ENCODE peak calls at places on chromosomes 16 and 17, in five cellular contexts. One of them, this sample, is unnamed.

GRCh38 chr17:68424861-68425260 is 32.4 kb downstream of the WIPI1 start:
- DNase-seq in body of pancreas: no peak
- DNase-seq in neural crest cell: no peak
- DNase-seq in GM12864: no peak
- DNase-seq in GM12878: no peak
- DNase-seq in this sample: no peak

GRCh38 chr17:62085511-62086408 is 20.7 kb upstream of the MED13 start:
- DNase-seq in body of pancreas: no peak
- DNase-seq in neural crest cell: no peak
- DNase-seq in GM12864: no peak
- DNase-seq in GM12878: no peak
- DNase-seq in this sample: no peak

GRCh38 chr16:53346-54236 is at the start of the genes POLR3K and SNRNP25:
- DNase-seq in body of pancreas: peak; percentile 100
- DNase-seq in neural crest cell: peak; percentile 95
- DNase-seq in GM12864: peak; percentile 93
- DNase-seq in GM12878: peak; percentile 84
- DNase-seq in this sample: peak; percentile 99

GRCh38 chr16:3716831-3717234 is 491 bp downstream of the TRAP1 start:
- DNase-seq in body of pancreas: peak; percentile 32
- DNase-seq in neural crest cell: no peak
- DNase-seq in GM12864: no peak
- DNase-seq in GM12878: no peak
- DNase-seq in this sample: peak; percentile 51

GRCh38 chr17:36546418-36547093 is 1.8 kb downstream of the GGNBP2 start:
- DNase-seq in body of pancreas: no peak
- DNase-seq in neural crest cell: no peak
- DNase-seq in GM12864: no peak
- DNase-seq in GM12878: no peak
- DNase-seq in this sample: no peak

GRCh38 chr17:76511562-76512365 is 10.5 kb upstream of the RHBDF2 start:
- DNase-seq in body of pancreas: no peak
- DNase-seq in neural crest cell: no peak
- DNase-seq in GM12864: no peak
- DNase-seq in GM12878: no peak
- DNase-seq in this sample: no peak

GRCh38 chr17:82205720-82206508 is 6.7 kb downstream of the CCDC57 start:
- DNase-seq in body of pancreas: peak; percentile 82
- DNase-seq in neural crest cell: peak; percentile 69
- DNase-seq in GM12864: peak; percentile 74
- DNase-seq in GM12878: no peak
- DNase-seq in this sample: peak; percentile 88

GRCh38 chr17:58250344-58251011 is 12.1 kb downstream of the LPO start:
- DNase-seq in body of pancreas: no peak
- DNase-seq in neural crest cell: no peak
- DNase-seq in GM12864: no peak
- DNase-seq in GM12878: no peak
- DNase-seq in this sample: no peak

GRCh38 chr17:59139939-59140338 is 15.0 kb downstream of the SKA2 start:
- DNase-seq in body of pancreas: no peak
- DNase-seq in neural crest cell: no peak
- DNase-seq in GM12864: no peak
- DNase-seq in GM12878: no peak
- DNase-seq in this sample: no peak

GRCh38 chr16:46894011-46894672 is 10.0 kb downstream of the GPT2 start:
- DNase-seq in body of pancreas: peak; percentile 79
- DNase-seq in neural crest cell: no peak
- DNase-seq in GM12864: no peak
- DNase-seq in GM12878: no peak
- DNase-seq in this sample: no peak

GRCh38 chr16:11356573-11357331 is 11.5 kb downstream of the RMI2 start:
- DNase-seq in body of pancreas: peak; percentile 71
- DNase-seq in neural crest cell: peak; percentile 54
- DNase-seq in GM12864: no peak
- DNase-seq in GM12878: no peak
- DNase-seq in this sample: peak; percentile 75

GRCh38 chr17:19486351-19487008 is 47.2 kb upstream of the SLC47A1 start:
- DNase-seq in body of pancreas: no peak
- DNase-seq in neural crest cell: no peak
- DNase-seq in GM12864: no peak
- DNase-seq in GM12878: no peak
- DNase-seq in this sample: no peak

GRCh38 chr16:77599793-77600415 is 122.4 kb upstream of the NUDT7 start:
- DNase-seq in body of pancreas: no peak
- DNase-seq in neural crest cell: peak; percentile 28
- DNase-seq in GM12864: no peak
- DNase-seq in GM12878: no peak
- DNase-seq in this sample: peak; percentile 67

GRCh38 chr17:73786286-73786743 is 142.1 kb upstream of the SDK2 start:
- DNase-seq in body of pancreas: no peak
- DNase-seq in neural crest cell: peak; percentile 19
- DNase-seq in GM12864: no peak
- DNase-seq in GM12878: no peak
- DNase-seq in this sample: peak; percentile 61

GRCh38 chr17:40466298-40466971 is 23.2 kb downstream of the IGFBP4 start:
- DNase-seq in body of pancreas: no peak
- DNase-seq in neural crest cell: no peak
- DNase-seq in GM12864: no peak
- DNase-seq in GM12878: no peak
- DNase-seq in this sample: no peak

GRCh38 chr16:71344315-71344905 is 14.1 kb upstream of the CALB2 start:
- DNase-seq in body of pancreas: no peak
- DNase-seq in neural crest cell: no peak
- DNase-seq in GM12864: no peak
- DNase-seq in GM12878: no peak
- DNase-seq in this sample: no peak

GRCh38 chr17:34299918-34300600 is 14.5 kb downstream of the CCL11 start:
- DNase-seq in body of pancreas: no peak
- DNase-seq in neural crest cell: no peak
- DNase-seq in GM12864: no peak
- DNase-seq in GM12878: no peak
- DNase-seq in this sample: no peak

GRCh38 chr16:75764154-75764768 is 38.0 kb upstream of the CPHXL start:
- DNase-seq in body of pancreas: peak; percentile 73
- DNase-seq in neural crest cell: peak; percentile 47
- DNase-seq in GM12864: peak; percentile 72
- DNase-seq in GM12878: peak; percentile 53
- DNase-seq in this sample: peak; percentile 40

GRCh38 chr17:82065638-82066303 is at the start of gene DUS1L:
- DNase-seq in body of pancreas: peak; percentile 67
- DNase-seq in neural crest cell: peak; percentile 59
- DNase-seq in GM12864: peak; percentile 16
- DNase-seq in GM12878: no peak
- DNase-seq in this sample: peak; percentile 83

GRCh38 chr16:84766978-84767773 is 52.6 kb upstream of the CRISPLD2 start:
- DNase-seq in body of pancreas: no peak
- DNase-seq in neural crest cell: no peak
- DNase-seq in GM12864: no peak
- DNase-seq in GM12878: no peak
- DNase-seq in this sample: no peak

GRCh38 chr17:62692721-62693431 is 65.4 kb downstream of the MRC2 start:
- DNase-seq in body of pancreas: no peak
- DNase-seq in neural crest cell: no peak
- DNase-seq in GM12864: no peak
- DNase-seq in GM12878: no peak
- DNase-seq in this sample: peak; percentile 52

DNA sequence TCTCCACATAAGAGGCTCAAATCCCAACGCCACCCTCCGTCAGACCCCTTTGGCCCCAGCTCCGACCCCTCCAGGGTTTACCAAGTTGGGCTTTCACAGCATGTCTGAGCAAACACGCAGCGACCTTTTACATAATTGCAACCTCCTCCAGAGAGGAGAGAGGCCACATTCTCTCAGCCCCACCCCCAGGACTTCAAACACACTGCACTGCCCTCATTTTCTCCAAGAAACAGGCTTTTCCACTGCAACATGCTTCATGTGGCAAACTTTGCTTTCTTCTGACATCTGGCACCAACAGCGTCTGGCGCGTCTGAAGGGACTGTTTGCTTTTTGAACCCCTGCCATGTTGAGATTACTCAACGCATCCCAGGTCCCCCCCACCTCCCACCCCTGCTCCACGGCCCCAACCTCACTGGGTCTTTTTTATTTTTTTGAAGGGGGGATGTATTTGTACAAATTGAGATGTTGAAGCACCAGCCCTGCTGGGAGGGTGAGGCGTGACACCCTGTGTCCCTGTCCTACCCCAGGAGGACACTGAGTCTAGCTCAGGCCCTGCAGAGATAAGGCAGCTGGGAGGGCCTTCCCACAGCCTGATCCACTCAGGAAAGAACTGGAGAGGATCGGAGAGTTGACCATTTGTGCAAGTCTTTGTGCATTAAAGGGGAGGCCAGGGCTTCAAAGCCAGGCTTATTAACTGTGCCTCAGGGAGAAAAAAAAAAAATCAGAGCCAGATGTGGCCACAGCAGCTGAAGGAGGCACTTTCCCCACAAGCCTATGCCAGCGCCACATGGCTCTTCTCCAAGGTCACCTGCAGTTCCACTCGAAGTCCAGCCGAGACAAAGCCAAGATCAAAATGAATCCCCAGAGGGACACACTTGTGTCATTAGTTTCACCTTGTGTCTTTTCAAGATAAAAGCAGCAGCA is 29.7 kb downstream of the AXIN2 start:
- DNase-seq in body of pancreas: peak; percentile 16
- DNase-seq in neural crest cell: peak; percentile 49
- DNase-seq in GM12864: no peak
- DNase-seq in GM12878: no peak
- DNase-seq in this sample: no peak
- TF ChIP-seq CTCF in body of pancreas: no peak
- TF ChIP-seq CTCF in neural crest cell: peak; percentile 64
- TF ChIP-seq CTCF in GM12864: peak; percentile 17
- TF ChIP-seq CTCF in GM12878: no peak
- TF ChIP-seq CTCF in this sample: peak; percentile 70

DNA sequence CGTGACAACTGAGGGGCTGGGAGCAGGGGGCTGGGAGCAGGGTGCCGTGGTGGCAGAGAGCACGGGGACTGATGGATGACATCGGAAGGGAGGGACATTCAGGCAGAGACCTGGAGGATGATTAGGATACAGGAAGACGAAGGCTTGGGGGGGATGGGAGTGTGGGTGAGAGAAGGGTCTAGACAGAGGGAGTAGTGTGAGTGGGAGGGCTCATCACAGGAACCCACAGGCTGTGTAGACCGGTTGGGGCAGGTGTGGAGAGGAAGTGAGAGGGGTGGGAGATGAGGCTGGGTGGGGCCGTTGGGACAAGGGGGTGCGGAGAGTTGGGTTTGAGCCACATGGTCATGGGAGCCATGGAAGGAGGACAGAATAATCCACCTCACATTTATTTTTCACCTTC is 83.8 kb downstream of the RAP1GAP2 start:
- DNase-seq in body of pancreas: no peak
- DNase-seq in neural crest cell: no peak
- DNase-seq in GM12864: no peak
- DNase-seq in GM12878: no peak
- DNase-seq in this sample: no peak
- TF ChIP-seq CTCF in body of pancreas: no peak
- TF ChIP-seq CTCF in neural crest cell: no peak
- TF ChIP-seq CTCF in GM12864: no peak
- TF ChIP-seq CTCF in GM12878: no peak
- TF ChIP-seq CTCF in this sample: no peak

DNA sequence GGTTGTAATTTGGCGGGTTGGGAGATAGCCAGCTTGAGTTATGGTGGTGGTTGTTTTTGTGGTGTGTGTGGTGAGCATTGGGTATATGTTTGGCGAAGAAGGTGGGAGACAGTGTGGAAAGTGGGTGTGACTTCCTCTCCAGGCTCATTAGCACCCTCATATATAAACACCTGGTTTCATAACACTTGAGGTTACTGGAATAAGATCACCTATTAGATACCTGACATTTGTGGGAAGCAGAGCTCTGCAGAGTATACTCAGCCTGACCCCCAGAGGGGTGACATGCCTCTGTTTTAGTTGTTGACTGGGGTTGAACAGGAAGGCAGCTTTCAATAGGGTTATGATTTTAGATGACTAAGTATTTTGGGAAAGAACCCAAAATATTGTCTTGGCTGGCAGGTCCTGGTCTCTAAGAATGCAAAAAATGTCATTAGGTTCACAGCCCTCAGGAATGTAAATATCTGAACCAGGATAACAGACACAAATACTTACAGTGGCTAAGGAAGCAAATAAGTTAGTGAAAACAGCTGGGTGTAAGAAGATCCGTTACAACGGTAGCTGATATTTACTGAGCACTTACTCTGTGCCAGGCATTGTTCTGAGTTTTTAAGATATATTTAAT is 18.3 kb upstream of the EFCAB13 start:
- DNase-seq in body of pancreas: no peak
- DNase-seq in neural crest cell: no peak
- DNase-seq in GM12864: no peak
- DNase-seq in GM12878: no peak
- DNase-seq in this sample: no peak
- TF ChIP-seq CTCF in body of pancreas: no peak
- TF ChIP-seq CTCF in neural crest cell: no peak
- TF ChIP-seq CTCF in GM12864: no peak
- TF ChIP-seq CTCF in GM12878: no peak
- TF ChIP-seq CTCF in this sample: no peak

GRCh38 chr17:17750881-17751280 is 69.6 kb downstream of the RAI1 start:
- DNase-seq in body of pancreas: no peak
- DNase-seq in neural crest cell: no peak
- DNase-seq in GM12864: peak; percentile 73
- DNase-seq in GM12878: peak; percentile 47
- DNase-seq in this sample: no peak

GRCh38 chr17:17751489-17751995 is 70.3 kb downstream of the RAI1 start:
- DNase-seq in body of pancreas: no peak
- DNase-seq in neural crest cell: no peak
- DNase-seq in GM12864: no peak
- DNase-seq in GM12878: no peak
- DNase-seq in this sample: no peak

GRCh38 chr17:17752822-17753448 is 71.7 kb downstream of the RAI1 start:
- DNase-seq in body of pancreas: no peak
- DNase-seq in neural crest cell: peak; percentile 42
- DNase-seq in GM12864: no peak
- DNase-seq in GM12878: no peak
- DNase-seq in this sample: no peak

GRCh38 chr17:17749921-17750320 is 68.7 kb downstream of the RAI1 start:
- DNase-seq in body of pancreas: peak; percentile 62
- DNase-seq in neural crest cell: peak; percentile 57
- DNase-seq in GM12864: peak; percentile 66
- DNase-seq in GM12878: peak; percentile 51
- DNase-seq in this sample: peak; percentile 79

DNA sequence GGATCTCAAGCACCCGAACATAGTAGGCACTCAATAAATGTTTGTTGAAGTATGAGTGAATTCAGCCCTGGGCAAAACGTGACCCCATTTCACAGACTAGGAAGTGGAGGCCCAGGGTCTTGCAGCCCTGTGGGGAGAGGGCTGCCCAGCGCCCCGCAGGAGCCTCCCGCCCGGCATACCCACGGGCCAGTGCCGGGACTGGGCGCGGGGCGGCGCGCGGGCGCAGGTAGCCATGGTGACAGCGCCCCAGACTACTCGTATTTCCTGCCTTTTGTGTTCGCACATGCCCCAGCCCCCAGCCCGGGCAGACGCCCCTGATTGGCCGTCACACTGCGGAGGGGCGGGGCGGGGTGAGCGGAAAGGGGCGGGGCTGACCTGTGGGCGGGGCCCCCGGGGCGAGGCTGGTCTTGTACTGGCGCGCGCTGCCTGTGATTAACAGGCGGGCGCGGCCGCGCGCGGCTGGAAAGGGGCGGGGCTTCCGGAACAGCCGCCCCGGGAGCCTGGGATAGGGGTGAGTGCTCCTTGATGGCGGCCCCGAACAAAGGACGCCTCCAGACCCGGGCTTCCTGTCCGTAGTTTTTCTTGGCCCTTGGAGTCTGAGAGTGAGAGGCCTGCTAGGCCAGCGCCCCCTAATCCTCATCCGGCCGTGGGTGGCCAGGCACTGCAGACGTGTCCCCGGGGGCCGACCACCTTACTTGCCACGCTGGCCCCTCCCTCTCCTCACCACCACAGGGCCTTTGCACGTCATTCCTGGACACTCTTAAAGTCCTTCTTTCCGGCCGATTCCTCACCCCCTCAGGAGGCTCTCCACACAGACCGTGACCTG is 71.0 kb downstream of the RAI1 start:
- DNase-seq in body of pancreas: peak; percentile 97
- DNase-seq in neural crest cell: peak; percentile 93
- DNase-seq in GM12864: peak; percentile 77
- DNase-seq in GM12878: peak; percentile 74
- DNase-seq in this sample: peak; percentile 93
- TF ChIP-seq CTCF in body of pancreas: no peak
- TF ChIP-seq CTCF in neural crest cell: peak; percentile 42
- TF ChIP-seq CTCF in GM12864: peak; percentile 40
- TF ChIP-seq CTCF in GM12878: peak; percentile 57
- TF ChIP-seq CTCF in this sample: peak; percentile 10

This sample was measured in glutamatergic neuron.